ENCODE peak calls at places on chromosomes 13 and 19, in five cellular contexts. One of them, this sample, is unnamed.

GRCh38 chr19:48873476-48874308 is 1.5 kb downstream of the PPP1R15A start:
- DNase-seq in BE2C: peak; percentile 24
- DNase-seq in cardiac fibroblast: peak; percentile 55
- DNase-seq in endothelial cell: no peak
- DNase-seq in thoracic aorta: no peak
- DNase-seq in this sample: no peak

GRCh38 chr19:14563989-14564650 is 7.7 kb downstream of the NDUFB7 start:
- DNase-seq in BE2C: peak; percentile 97
- DNase-seq in cardiac fibroblast: peak; percentile 21
- DNase-seq in endothelial cell: no peak
- DNase-seq in thoracic aorta: no peak
- DNase-seq in this sample: peak; percentile 81

GRCh38 chr19:30941591-30941990 is 407.6 kb downstream of the TSHZ3 start:
- DNase-seq in BE2C: no peak
- DNase-seq in cardiac fibroblast: no peak
- DNase-seq in endothelial cell: no peak
- DNase-seq in thoracic aorta: no peak
- DNase-seq in this sample: no peak

GRCh38 chr19:48967346-48968178 is 2.5 kb downstream of the FTL start:
- DNase-seq in BE2C: no peak
- DNase-seq in cardiac fibroblast: peak; percentile 92
- DNase-seq in endothelial cell: no peak
- DNase-seq in thoracic aorta: no peak
- DNase-seq in this sample: peak; percentile 24

GRCh38 chr19:51272183-51272817 is 21.4 kb downstream of the SIGLECL1 start:
- DNase-seq in BE2C: no peak
- DNase-seq in cardiac fibroblast: no peak
- DNase-seq in endothelial cell: no peak
- DNase-seq in thoracic aorta: no peak
- DNase-seq in this sample: no peak

GRCh38 chr13:42722883-42723539 is 58.4 kb upstream of the FAM216B start:
- DNase-seq in BE2C: no peak
- DNase-seq in cardiac fibroblast: no peak
- DNase-seq in endothelial cell: no peak
- DNase-seq in thoracic aorta: no peak
- DNase-seq in this sample: no peak

GRCh38 chr19:29370276-29370675 is 155.5 kb upstream of the VSTM2B start:
- DNase-seq in BE2C: no peak
- DNase-seq in cardiac fibroblast: no peak
- DNase-seq in endothelial cell: no peak
- DNase-seq in thoracic aorta: no peak
- DNase-seq in this sample: no peak

GRCh38 chr19:19445911-19446361 is 40.5 kb downstream of the GATAD2A start:
- DNase-seq in BE2C: no peak
- DNase-seq in cardiac fibroblast: no peak
- DNase-seq in endothelial cell: no peak
- DNase-seq in thoracic aorta: no peak
- DNase-seq in this sample: no peak

GRCh38 chr19:35160629-35161433 is 6.3 kb downstream of the FXYD5 start:
- DNase-seq in BE2C: no peak
- DNase-seq in cardiac fibroblast: no peak
- DNase-seq in endothelial cell: no peak
- DNase-seq in thoracic aorta: no peak
- DNase-seq in this sample: no peak

GRCh38 chr13:88074794-88075509 is 403.8 kb downstream of the SLITRK5 start:
- DNase-seq in BE2C: no peak
- DNase-seq in cardiac fibroblast: no peak
- DNase-seq in endothelial cell: no peak
- DNase-seq in thoracic aorta: no peak
- DNase-seq in this sample: peak; percentile 80

GRCh38 chr19:47697863-47698609 is 15.2 kb upstream of the EHD2 start:
- DNase-seq in BE2C: peak; percentile 79
- DNase-seq in cardiac fibroblast: peak; percentile 92
- DNase-seq in endothelial cell: peak; percentile 81
- DNase-seq in thoracic aorta: no peak
- DNase-seq in this sample: peak; percentile 89

GRCh38 chr13:19888799-19889198 is 25.4 kb upstream of the ZMYM5 start:
- DNase-seq in BE2C: no peak
- DNase-seq in cardiac fibroblast: peak; percentile 47
- DNase-seq in endothelial cell: no peak
- DNase-seq in thoracic aorta: no peak
- DNase-seq in this sample: peak; percentile 22

GRCh38 chr19:29193116-29193515 is 19.8 kb downstream of the UQCRFS1 start:
- DNase-seq in BE2C: no peak
- DNase-seq in cardiac fibroblast: no peak
- DNase-seq in endothelial cell: no peak
- DNase-seq in thoracic aorta: no peak
- DNase-seq in this sample: no peak

GRCh38 chr19:58356236-58356970 is 3.1 kb upstream of the A1BG start:
- DNase-seq in BE2C: no peak
- DNase-seq in cardiac fibroblast: peak; percentile 45
- DNase-seq in endothelial cell: no peak
- DNase-seq in thoracic aorta: no peak
- DNase-seq in this sample: no peak

GRCh38 chr19:7633619-7634018 is at the start of gene PCP2:
- DNase-seq in BE2C: no peak
- DNase-seq in cardiac fibroblast: no peak
- DNase-seq in endothelial cell: no peak
- DNase-seq in thoracic aorta: no peak
- DNase-seq in this sample: no peak

GRCh38 chr19:4986471-4986888 is 17.6 kb downstream of the KDM4B start:
- DNase-seq in BE2C: no peak
- DNase-seq in cardiac fibroblast: no peak
- DNase-seq in endothelial cell: no peak
- DNase-seq in thoracic aorta: no peak
- DNase-seq in this sample: no peak

GRCh38 chr13:45107539-45107938 is 12.8 kb upstream of the GTF2F2 start:
- DNase-seq in BE2C: no peak
- DNase-seq in cardiac fibroblast: no peak
- DNase-seq in endothelial cell: no peak
- DNase-seq in thoracic aorta: no peak
- DNase-seq in this sample: no peak

GRCh38 chr19:5454743-5455142 is 474 bp upstream of the ZNRF4 start:
- DNase-seq in BE2C: no peak
- DNase-seq in cardiac fibroblast: no peak
- DNase-seq in endothelial cell: no peak
- DNase-seq in thoracic aorta: no peak
- DNase-seq in this sample: no peak

GRCh38 chr19:34588249-34588648 is 88.7 kb downstream of the SCGB2B2 start:
- DNase-seq in BE2C: no peak
- DNase-seq in cardiac fibroblast: no peak
- DNase-seq in endothelial cell: no peak
- DNase-seq in thoracic aorta: no peak
- DNase-seq in this sample: no peak

GRCh38 chr19:55178781-55179569 is 1.1 kb downstream of the SYT5 start:
- DNase-seq in BE2C: peak; percentile 95
- DNase-seq in cardiac fibroblast: peak; percentile 88
- DNase-seq in endothelial cell: peak; percentile 80
- DNase-seq in thoracic aorta: no peak
- DNase-seq in this sample: no peak

GRCh38 chr13:19927117-19927734 is 31.3 kb upstream of the ZMYM2 start:
- DNase-seq in BE2C: no peak
- DNase-seq in cardiac fibroblast: peak; percentile 15
- DNase-seq in endothelial cell: no peak
- DNase-seq in thoracic aorta: no peak
- DNase-seq in this sample: peak; percentile 61

GRCh38 chr13:30299746-30300145 is 7.6 kb downstream of the KATNAL1 start:
- DNase-seq in BE2C: no peak
- DNase-seq in cardiac fibroblast: no peak
- DNase-seq in endothelial cell: no peak
- DNase-seq in thoracic aorta: no peak
- DNase-seq in this sample: no peak

GRCh38 chr19:42531313-42531712 is 3.0 kb upstream of the CEACAM1 start:
- DNase-seq in BE2C: no peak
- DNase-seq in cardiac fibroblast: no peak
- DNase-seq in endothelial cell: no peak
- DNase-seq in thoracic aorta: no peak
- DNase-seq in this sample: no peak

GRCh38 chr13:50644081-50644871 is 199.2 kb downstream of the DLEU7 start:
- DNase-seq in BE2C: no peak
- DNase-seq in cardiac fibroblast: no peak
- DNase-seq in endothelial cell: no peak
- DNase-seq in thoracic aorta: no peak
- DNase-seq in this sample: peak; percentile 47

GRCh38 chr13:21043898-21044297 is 17.5 kb downstream of the LATS2 start:
- DNase-seq in BE2C: no peak
- DNase-seq in cardiac fibroblast: peak; percentile 94
- DNase-seq in endothelial cell: no peak
- DNase-seq in thoracic aorta: no peak
- DNase-seq in this sample: no peak

GRCh38 chr19:31783592-31783991 is 434.4 kb upstream of the TSHZ3 start:
- DNase-seq in BE2C: no peak
- DNase-seq in cardiac fibroblast: no peak
- DNase-seq in endothelial cell: no peak
- DNase-seq in thoracic aorta: no peak
- DNase-seq in this sample: no peak

GRCh38 chr19:34989248-34989797 is 10.8 kb upstream of the GRAMD1A start:
- DNase-seq in BE2C: no peak
- DNase-seq in cardiac fibroblast: no peak
- DNase-seq in endothelial cell: no peak
- DNase-seq in thoracic aorta: no peak
- DNase-seq in this sample: no peak

GRCh38 chr19:16088351-16088984 is 12.2 kb downstream of the TPM4 start:
- DNase-seq in BE2C: no peak
- DNase-seq in cardiac fibroblast: peak; percentile 72
- DNase-seq in endothelial cell: no peak
- DNase-seq in thoracic aorta: no peak
- DNase-seq in this sample: no peak

GRCh38 chr13:60716296-60716695 is 319.3 kb downstream of the TDRD3 start:
- DNase-seq in BE2C: no peak
- DNase-seq in cardiac fibroblast: no peak
- DNase-seq in endothelial cell: no peak
- DNase-seq in thoracic aorta: no peak
- DNase-seq in this sample: no peak

GRCh38 chr13:60721063-60721462 is 324.0 kb downstream of the TDRD3 start:
- DNase-seq in BE2C: no peak
- DNase-seq in cardiac fibroblast: no peak
- DNase-seq in endothelial cell: no peak
- DNase-seq in thoracic aorta: no peak
- DNase-seq in this sample: no peak

DNA sequence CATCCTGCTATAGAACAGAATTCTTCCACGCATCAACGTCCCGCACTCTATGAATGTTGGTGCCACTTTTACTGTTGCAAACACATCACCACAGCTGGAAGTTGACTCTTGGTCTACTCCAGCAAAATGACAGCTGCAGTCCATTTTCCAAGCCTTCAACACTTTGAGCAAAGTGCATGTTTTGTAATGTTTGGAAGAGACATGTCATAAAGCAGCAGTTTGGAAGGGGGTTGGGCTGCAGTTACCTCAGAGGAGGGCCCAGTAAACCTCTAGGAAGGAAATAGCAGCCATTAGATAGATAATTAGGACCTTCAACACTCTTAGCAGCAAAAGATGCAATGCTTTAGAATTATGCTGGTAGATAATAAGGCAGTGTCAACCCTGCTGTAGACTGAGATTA is 323.6 kb downstream of the TDRD3 start:
- DNase-seq in BE2C: no peak
- DNase-seq in cardiac fibroblast: no peak
- DNase-seq in endothelial cell: no peak
- DNase-seq in thoracic aorta: no peak
- DNase-seq in this sample: no peak
- TF ChIP-seq CTCF in BE2C: no peak
- TF ChIP-seq CTCF in cardiac fibroblast: no peak
- TF ChIP-seq CTCF in endothelial cell: no peak
- TF ChIP-seq CTCF in thoracic aorta: no peak
- TF ChIP-seq CTCF in this sample: no peak

GRCh38 chr13:112752711-112753541 is 63.1 kb downstream of the ATP11A start:
- DNase-seq in BE2C: no peak
- DNase-seq in cardiac fibroblast: no peak
- DNase-seq in endothelial cell: no peak
- DNase-seq in thoracic aorta: no peak
- DNase-seq in this sample: no peak
- TF ChIP-seq CTCF in BE2C: no peak
- TF ChIP-seq CTCF in cardiac fibroblast: no peak
- TF ChIP-seq CTCF in endothelial cell: no peak
- TF ChIP-seq CTCF in thoracic aorta: no peak
- TF ChIP-seq CTCF in this sample: no peak

GRCh38 chr13:61029064-61029463 is 386.6 kb downstream of the PCDH20 start:
- DNase-seq in BE2C: no peak
- DNase-seq in cardiac fibroblast: no peak
- DNase-seq in endothelial cell: no peak
- DNase-seq in thoracic aorta: no peak
- DNase-seq in this sample: no peak
- TF ChIP-seq CTCF in BE2C: no peak
- TF ChIP-seq CTCF in cardiac fibroblast: no peak
- TF ChIP-seq CTCF in endothelial cell: no peak
- TF ChIP-seq CTCF in thoracic aorta: no peak
- TF ChIP-seq CTCF in this sample: no peak

GRCh38 chr13:106095406-106095805 is 440.1 kb downstream of the EFNB2 start:
- DNase-seq in BE2C: no peak
- DNase-seq in cardiac fibroblast: no peak
- DNase-seq in endothelial cell: no peak
- DNase-seq in thoracic aorta: no peak
- DNase-seq in this sample: peak; percentile 36
- TF ChIP-seq CTCF in BE2C: no peak
- TF ChIP-seq CTCF in cardiac fibroblast: no peak
- TF ChIP-seq CTCF in endothelial cell: no peak
- TF ChIP-seq CTCF in thoracic aorta: no peak
- TF ChIP-seq CTCF in this sample: no peak

DNA sequence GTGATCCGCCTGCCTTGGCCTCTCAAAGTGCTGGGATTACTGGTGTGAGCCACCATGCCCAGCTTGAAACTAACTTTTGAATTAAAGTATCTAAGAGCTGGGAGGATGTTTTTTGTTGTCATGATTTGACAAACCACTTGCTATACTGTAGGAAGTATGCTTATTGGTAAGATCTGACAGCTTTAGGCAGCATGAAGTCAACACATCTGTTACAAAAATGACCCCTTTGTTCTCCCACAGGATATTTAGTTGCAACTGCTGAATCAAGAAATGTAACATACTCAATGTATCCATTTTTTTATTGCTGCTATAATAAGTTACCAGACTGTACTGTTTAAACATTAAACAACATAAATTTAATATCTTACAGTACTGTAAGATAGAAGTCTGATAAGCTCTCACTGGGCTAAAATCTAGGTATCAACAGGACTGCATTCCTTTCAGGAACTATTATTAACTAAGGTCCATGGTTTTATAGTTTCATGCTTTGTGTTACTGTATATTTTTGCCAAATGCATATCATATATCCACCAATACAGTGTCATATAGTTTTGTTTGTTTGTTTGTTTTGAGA is 22.8 kb upstream of the LRP3 start:
- DNase-seq in BE2C: no peak
- DNase-seq in cardiac fibroblast: no peak
- DNase-seq in endothelial cell: no peak
- DNase-seq in thoracic aorta: no peak
- DNase-seq in this sample: no peak
- TF ChIP-seq CTCF in BE2C: no peak
- TF ChIP-seq CTCF in cardiac fibroblast: no peak
- TF ChIP-seq CTCF in endothelial cell: no peak
- TF ChIP-seq CTCF in thoracic aorta: no peak
- TF ChIP-seq CTCF in this sample: no peak

This sample was measured in MCF 10A.